ENCODE peak calls at places on chromosomes 6 and 20, in six cellular contexts. O is endodermal cell; J is heart right ventricle; R is IMR-90; X is tibial artery; H is effector memory CD4-positive, alpha-beta T cell. C is an unnamed sample.

GRCh38 chr6:70136996-70137395 is 165.9 kb downstream of the COL9A1 start:
- DNase-seq in O (no peak), J (no peak), R (no peak), X (no peak), H (no peak), C (no peak)

GRCh38 chr6:108621117-108621516 is 60.4 kb downstream of the FOXO3 start:
- DNase-seq in O (peak; percentile 47), J (no peak), R (peak; percentile 90), X (peak; percentile 76), H (no peak), C (no peak)

GRCh38 chr6:113495521-113495920 is 361.6 kb upstream of the MARCKS start:
- DNase-seq in O (no peak), J (no peak), R (peak; percentile 87), X (no peak), H (no peak), C (no peak)

GRCh38 chr6:143742070-143742954 is 64.5 kb downstream of the PHACTR2 start:
- DNase-seq in O (no peak), J (no peak), R (no peak), X (no peak), H (no peak), C (no peak)

GRCh38 chr20:38804682-38805501 is 605 bp upstream of the PPP1R16B start:
- DNase-seq in O (peak; percentile 84), J (peak; percentile 32), R (no peak), X (no peak), H (peak; percentile 76), C (peak; percentile 67)

GRCh38 chr6:100144991-100145390 is 151.0 kb upstream of the MCHR2 start:
- DNase-seq in O (no peak), J (no peak), R (no peak), X (no peak), H (no peak), C (no peak)

GRCh38 chr6:3285049-3285639 is 26.4 kb downstream of the PSMG4 start:
- DNase-seq in O (peak; percentile 42), J (no peak), R (no peak), X (peak; percentile 37), H (no peak), C (no peak)

GRCh38 chr6:138297761-138298298 is 79.5 kb upstream of the PBOV1 start:
- DNase-seq in O (no peak), J (no peak), R (no peak), X (no peak), H (no peak), C (no peak)

GRCh38 chr6:148192310-148192709 is 150.3 kb upstream of the SASH1 start:
- DNase-seq in O (no peak), J (no peak), R (peak; percentile 89), X (no peak), H (no peak), C (no peak)

GRCh38 chr6:148195511-148195910 is 147.1 kb upstream of the SASH1 start:
- DNase-seq in O (no peak), J (no peak), R (no peak), X (no peak), H (no peak), C (no peak)

DNA sequence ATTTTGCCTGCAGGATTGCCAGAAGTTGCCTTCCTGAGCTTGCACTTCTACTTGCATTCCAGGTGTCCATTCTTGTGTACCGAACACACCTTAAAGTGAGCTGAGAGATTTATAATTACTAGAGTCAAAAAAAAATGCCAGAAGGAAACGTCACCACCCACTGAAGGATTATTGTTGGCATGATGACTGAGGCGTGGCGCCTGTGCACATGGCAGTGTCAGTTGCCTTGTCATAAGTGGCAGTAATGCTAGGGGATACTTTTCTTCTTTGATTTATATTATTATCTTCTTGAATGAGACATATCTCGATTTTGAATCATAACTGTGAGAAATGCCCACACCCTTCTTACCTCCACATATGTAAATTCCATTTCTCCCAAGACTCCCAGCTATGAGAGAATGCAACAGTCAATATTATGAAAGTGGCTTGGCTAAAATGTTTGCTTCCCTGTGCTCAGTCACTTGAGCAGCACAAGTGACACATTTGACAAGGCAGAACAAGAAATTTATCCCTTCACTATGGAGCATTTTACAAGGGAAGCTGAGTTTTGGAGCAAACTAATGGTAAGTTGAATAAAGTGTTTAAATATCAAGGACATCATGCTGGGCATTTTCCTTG is 149.5 kb upstream of the SASH1 start:
- DNase-seq in O (no peak), J (no peak), R (no peak), X (no peak), H (no peak), C (no peak)
- H3K27ac ChIP-seq in O (no peak overlapping the region), J (no peak overlapping the region), R (peak overlapping the region; percentile 30), X (no peak overlapping the region), H (no peak overlapping the region), C (no peak overlapping the region)

GRCh38 chr6:31795616-31796298 is at the start of gene VARS1:
- DNase-seq in O (peak; percentile 97), J (peak; percentile 95), R (peak; percentile 84), X (peak; percentile 96), H (peak; percentile 64), C (no peak)

GRCh38 chr6:31792090-31792374 is 3.5 kb downstream of the VARS1 start:
- DNase-seq in O (no peak), J (no peak), R (no peak), X (no peak), H (no peak), C (no peak)

GRCh38 chr6:31792741-31793140 is 2.8 kb downstream of the VARS1 start:
- DNase-seq in O (no peak), J (no peak), R (peak; percentile 43), X (no peak), H (no peak), C (no peak)

GRCh38 chr6:31794866-31795615 is 511 bp downstream of the VARS1 start:
- DNase-seq in O (no peak), J (no peak), R (no peak), X (no peak), H (no peak), C (no peak)

GRCh38 chr6:31794294-31794865 is 1.2 kb downstream of the VARS1 start:
- DNase-seq in O (no peak), J (no peak), R (peak; percentile 40), X (no peak), H (no peak), C (no peak)
- H3K4me3 ChIP-seq in O (peak overlapping the region; percentile 95), J (peak overlapping the region; percentile 99), R (peak overlapping the region; percentile 77), X (peak overlapping the region; percentile 79), H (peak overlapping the region; percentile 89), C (peak overlapping the region; percentile 80)

GRCh38 chr20:368915-369314 is 11.6 kb upstream of the TRIB3 start:
- DNase-seq in O (no peak), J (no peak), R (no peak), X (no peak), H (no peak), C (no peak)
- H3K27ac ChIP-seq in O (no peak overlapping the region), J (no peak overlapping the region), R (no peak overlapping the region), X (no peak overlapping the region), H (no peak overlapping the region), C (no peak overlapping the region)

GRCh38 chr6:88008411-88008810 is 39.2 kb upstream of the SPACA1 start:
- DNase-seq in O (no peak), J (no peak), R (no peak), X (no peak), H (no peak), C (no peak)
- H3K4me3 ChIP-seq in O (no peak overlapping the region), J (no peak overlapping the region), R (no peak overlapping the region), X (no peak overlapping the region), H (no peak overlapping the region), C (no peak overlapping the region)

GRCh38 chr6:33632603-33633039 is 11.5 kb downstream of the ITPR3 start:
- DNase-seq in O (peak; percentile 97), J (peak; percentile 48), R (no peak), X (no peak), H (no peak), C (peak; percentile 92)
- H3K27ac ChIP-seq in O (no peak overlapping the region), J (no peak overlapping the region), R (no peak overlapping the region), X (no peak overlapping the region), H (no peak overlapping the region), C (no peak overlapping the region)

DNA sequence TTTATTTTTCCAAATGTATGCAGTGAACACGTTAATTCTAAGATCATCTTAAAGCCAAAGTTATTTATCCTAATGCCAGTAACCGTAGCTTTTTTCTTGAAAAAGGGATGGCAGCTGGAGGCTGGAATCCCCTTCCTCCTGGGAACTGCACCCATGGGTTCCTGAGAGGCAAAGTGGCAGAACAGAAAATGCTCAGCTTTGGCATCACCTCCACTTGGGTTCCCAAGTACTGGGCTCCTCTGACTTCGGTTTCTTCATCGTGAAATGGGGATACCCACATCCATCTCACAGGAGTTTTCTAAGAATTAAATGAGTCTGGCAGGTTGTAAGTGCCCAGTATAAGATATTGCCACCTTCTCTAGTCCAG is 6.2 kb upstream of the DDX43 start:
- DNase-seq in O (no peak), J (no peak), R (no peak), X (no peak), H (no peak), C (no peak)
- H3K4me3 ChIP-seq in O (peak overlapping the region; percentile 86), J (peak overlapping the region; percentile 59), R (peak overlapping the region; percentile 45), X (peak overlapping the region; percentile 61), H (peak overlapping the region; percentile 73), C (no peak overlapping the region)

DNA sequence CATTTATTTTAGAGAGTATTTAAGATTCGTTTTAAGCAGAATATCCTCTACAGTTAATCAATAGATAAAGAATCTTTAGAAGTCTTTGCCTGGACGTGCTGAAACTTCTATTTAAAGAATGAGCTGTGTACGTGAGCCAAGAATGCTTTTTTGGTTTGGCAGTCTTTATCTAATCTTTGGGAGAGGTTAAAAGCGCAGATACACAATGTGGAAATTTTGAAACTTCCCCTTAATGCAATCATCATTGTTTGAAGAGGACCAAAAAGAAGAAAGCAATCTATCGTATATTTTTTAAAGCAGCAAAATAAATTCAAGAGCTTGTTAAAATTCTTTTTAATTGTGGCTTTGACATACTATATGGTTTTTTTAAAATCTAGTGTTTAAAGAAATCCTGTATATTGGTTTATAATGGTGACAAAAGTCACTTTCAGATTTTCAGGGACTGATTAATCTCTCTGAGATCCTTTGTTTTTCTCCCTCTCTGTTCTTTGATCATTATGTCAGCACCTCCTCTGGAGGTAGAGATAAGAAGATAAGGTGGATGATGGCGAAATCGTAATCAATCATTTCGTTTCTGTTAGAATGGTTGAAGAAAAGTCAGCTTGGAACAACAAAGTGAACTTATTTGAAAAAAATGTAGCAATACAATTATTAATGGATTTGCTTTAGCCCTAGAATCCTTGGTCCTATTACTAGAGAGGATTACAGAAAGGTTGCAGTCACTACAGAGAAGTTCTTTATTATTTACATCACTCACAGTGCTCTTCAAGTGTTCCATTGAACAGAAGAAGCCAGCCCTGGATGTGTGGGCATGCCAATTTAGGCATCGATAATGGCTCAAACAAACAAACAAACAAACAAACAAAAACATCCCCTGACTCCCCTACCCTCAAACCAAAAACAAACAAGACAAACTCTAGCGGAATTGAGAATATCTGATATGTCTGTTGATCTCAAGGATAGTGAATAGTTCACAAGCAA is 92.3 kb upstream of the FAM184A start:
- DNase-seq in O (no peak), J (no peak), R (peak; percentile 41), X (no peak), H (no peak), C (no peak)
- H3K27ac ChIP-seq in O (no peak overlapping the region), J (no peak overlapping the region), R (no peak overlapping the region), X (no peak overlapping the region), H (no peak overlapping the region), C (no peak overlapping the region)

DNA sequence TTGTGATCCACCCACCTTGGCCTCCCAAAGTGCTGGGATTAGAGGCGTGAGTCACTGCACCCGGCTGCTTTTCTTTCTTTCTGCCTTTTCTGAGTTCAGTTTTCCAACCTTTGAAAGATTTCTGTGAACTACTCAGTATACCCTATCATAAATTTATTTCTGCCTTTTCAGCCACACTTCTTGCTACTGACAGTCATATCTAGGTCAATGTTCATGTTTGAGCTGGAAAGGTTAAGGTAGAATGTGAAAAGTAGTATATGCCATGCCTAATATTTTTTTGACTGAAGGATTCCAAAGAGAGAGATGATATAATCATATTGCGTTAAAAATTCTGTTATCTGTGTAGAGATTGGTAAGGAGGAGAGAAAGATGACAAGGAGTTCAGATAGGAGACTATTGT is 25.9 kb upstream of the CEP162 start:
- DNase-seq in O (no peak), J (no peak), R (no peak), X (no peak), H (no peak), C (no peak)
- H3K4me3 ChIP-seq in O (no peak overlapping the region), J (no peak overlapping the region), R (no peak overlapping the region), X (no peak overlapping the region), H (no peak overlapping the region), C (no peak overlapping the region)

C was measured in iPS DF 6.9.